ENCODE peak calls at places on chromosomes 5 and 9, in seven cellular contexts. F, L, S, J, H, Y and K are unnamed samples.

GRCh38 chr9:130185494-130186005 is 13.3 kb downstream of the NCS1 start:
- DNase-seq in Y (no peak), F (no peak), L (no peak), J (no peak), H (no peak), S (no peak), K (no peak)

GRCh38 chr5:14698495-14698894 is 34.0 kb downstream of the OTULIN start:
- DNase-seq in Y (no peak), J (no peak), L (no peak), S (no peak), F (no peak), H (no peak), K (no peak)

GRCh38 chr5:96936431-96937221 is 746 bp downstream of the LNPEP start:
- DNase-seq in F (no peak), L (peak), S (peak), J (peak), H (peak), Y (no peak), K (no peak)

GRCh38 chr9:135614821-135615665 is 24.3 kb downstream of the GLT6D1 start:
- DNase-seq in L (no peak), F (no peak), H (no peak), S (no peak), J (no peak), Y (no peak), K (no peak)

GRCh38 chr5:407801-408268 is 35.1 kb upstream of the EXOC3 start:
- DNase-seq in L (no peak), Y (no peak), J (no peak), F (peak), S (no peak), H (no peak), K (no peak)

GRCh38 chr9:38229123-38229829 is 160.2 kb upstream of the SHB start:
- DNase-seq in H (no peak), L (no peak), Y (no peak), F (no peak), J (no peak), S (no peak), K (no peak)

GRCh38 chr9:4508907-4509589 is 18.8 kb downstream of the SLC1A1 start:
- DNase-seq in L (no peak), S (no peak), J (peak), F (no peak), Y (no peak), H (no peak), K (peak)

GRCh38 chr9:109001275-109001676 is 12.0 kb downstream of the CTNNAL1 start:
- DNase-seq in F (no peak), S (no peak), L (no peak), Y (no peak), H (no peak), J (peak), K (peak)

GRCh38 chr9:99305820-99306811 is 84.0 kb downstream of the SEC61B start:
- DNase-seq in S (no peak), H (no peak), F (no peak), J (no peak), Y (no peak), L (no peak), K (no peak)